ENCODE peak calls at places on chromosomes 11 and 22, in eight cellular contexts. One of them, this sample, is unnamed.
A peak's percentile ranks its signal among the peaks of the same experiment; 100 is the strongest.

GRCh38 chr11:69808708-69809107 is 10.5 kb downstream of the FGF3 start:
- DNase-seq in testis: no peak
- DNase-seq in PC-3: no peak
- DNase-seq in astrocyte of the spinal cord: peak; percentile 23
- DNase-seq in mucosa of descending colon: no peak
- DNase-seq in lower lobe of right lung: no peak
- DNase-seq in CD8-positive, alpha-beta T cell: no peak
- DNase-seq in bronchial epithelial cell: no peak
- DNase-seq in this sample: no peak

GRCh38 chr11:16759857-16760256 is 21.4 kb downstream of the C11orf58 start:
- DNase-seq in testis: no peak
- DNase-seq in PC-3: peak; percentile 40
- DNase-seq in astrocyte of the spinal cord: no peak
- DNase-seq in mucosa of descending colon: no peak
- DNase-seq in lower lobe of right lung: no peak
- DNase-seq in CD8-positive, alpha-beta T cell: no peak
- DNase-seq in bronchial epithelial cell: no peak
- DNase-seq in this sample: no peak

GRCh38 chr11:65165847-65166317 is 4.2 kb upstream of the SPDYC start:
- DNase-seq in testis: no peak
- DNase-seq in PC-3: no peak
- DNase-seq in astrocyte of the spinal cord: no peak
- DNase-seq in mucosa of descending colon: no peak
- DNase-seq in lower lobe of right lung: no peak
- DNase-seq in CD8-positive, alpha-beta T cell: no peak
- DNase-seq in bronchial epithelial cell: no peak
- DNase-seq in this sample: no peak

GRCh38 chr22:48607901-48608650 is 1219.6 kb downstream of the BRD1 start:
- DNase-seq in testis: no peak
- DNase-seq in PC-3: no peak
- DNase-seq in astrocyte of the spinal cord: no peak
- DNase-seq in mucosa of descending colon: no peak
- DNase-seq in lower lobe of right lung: no peak
- DNase-seq in CD8-positive, alpha-beta T cell: no peak
- DNase-seq in bronchial epithelial cell: no peak
- DNase-seq in this sample: no peak

GRCh38 chr11:86047275-86047991 is 21.5 kb downstream of the PICALM start:
- DNase-seq in testis: no peak
- DNase-seq in PC-3: peak; percentile 47
- DNase-seq in astrocyte of the spinal cord: no peak
- DNase-seq in mucosa of descending colon: no peak
- DNase-seq in lower lobe of right lung: no peak
- DNase-seq in CD8-positive, alpha-beta T cell: peak; percentile 30
- DNase-seq in bronchial epithelial cell: peak; percentile 84
- DNase-seq in this sample: no peak

GRCh38 chr11:134120921-134121526 is 52.2 kb downstream of the JAM3 start:
- DNase-seq in testis: peak; percentile 37
- DNase-seq in PC-3: no peak
- DNase-seq in astrocyte of the spinal cord: no peak
- DNase-seq in mucosa of descending colon: no peak
- DNase-seq in lower lobe of right lung: no peak
- DNase-seq in CD8-positive, alpha-beta T cell: no peak
- DNase-seq in bronchial epithelial cell: no peak
- DNase-seq in this sample: no peak

GRCh38 chr11:131511794-131512193 is 141.4 kb downstream of the NTM start:
- DNase-seq in testis: peak; percentile 41
- DNase-seq in PC-3: peak; percentile 67
- DNase-seq in astrocyte of the spinal cord: no peak
- DNase-seq in mucosa of descending colon: no peak
- DNase-seq in lower lobe of right lung: no peak
- DNase-seq in CD8-positive, alpha-beta T cell: no peak
- DNase-seq in bronchial epithelial cell: peak; percentile 29
- DNase-seq in this sample: no peak

GRCh38 chr11:130636672-130637463 is 188.4 kb downstream of the ADAMTS15 start:
- DNase-seq in testis: no peak
- DNase-seq in PC-3: peak; percentile 99
- DNase-seq in astrocyte of the spinal cord: peak; percentile 91
- DNase-seq in mucosa of descending colon: no peak
- DNase-seq in lower lobe of right lung: no peak
- DNase-seq in CD8-positive, alpha-beta T cell: no peak
- DNase-seq in bronchial epithelial cell: peak; percentile 99
- DNase-seq in this sample: no peak

GRCh38 chr11:93728792-93729128 is 12.5 kb downstream of the TAF1D start:
- DNase-seq in testis: no peak
- DNase-seq in PC-3: no peak
- DNase-seq in astrocyte of the spinal cord: no peak
- DNase-seq in mucosa of descending colon: no peak
- DNase-seq in lower lobe of right lung: no peak
- DNase-seq in CD8-positive, alpha-beta T cell: no peak
- DNase-seq in bronchial epithelial cell: no peak
- DNase-seq in this sample: no peak

GRCh38 chr11:117919326-117920275 is 9.6 kb downstream of the TMPRSS13 start:
- DNase-seq in testis: no peak
- DNase-seq in PC-3: peak; percentile 35
- DNase-seq in astrocyte of the spinal cord: no peak
- DNase-seq in mucosa of descending colon: no peak
- DNase-seq in lower lobe of right lung: no peak
- DNase-seq in CD8-positive, alpha-beta T cell: no peak
- DNase-seq in bronchial epithelial cell: peak; percentile 41
- DNase-seq in this sample: no peak

GRCh38 chr11:115206365-115207022 is 297.7 kb downstream of the CADM1 start:
- DNase-seq in testis: no peak
- DNase-seq in PC-3: no peak
- DNase-seq in astrocyte of the spinal cord: no peak
- DNase-seq in mucosa of descending colon: no peak
- DNase-seq in lower lobe of right lung: no peak
- DNase-seq in CD8-positive, alpha-beta T cell: no peak
- DNase-seq in bronchial epithelial cell: no peak
- DNase-seq in this sample: no peak

GRCh38 chr11:123211134-123211879 is 16.3 kb upstream of the CLMP start:
- DNase-seq in testis: no peak
- DNase-seq in PC-3: no peak
- DNase-seq in astrocyte of the spinal cord: no peak
- DNase-seq in mucosa of descending colon: no peak
- DNase-seq in lower lobe of right lung: no peak
- DNase-seq in CD8-positive, alpha-beta T cell: no peak
- DNase-seq in bronchial epithelial cell: no peak
- DNase-seq in this sample: no peak

GRCh38 chr11:125679397-125679796 is 1.2 kb downstream of the ACRV1 start:
- DNase-seq in testis: no peak
- DNase-seq in PC-3: peak; percentile 16
- DNase-seq in astrocyte of the spinal cord: no peak
- DNase-seq in mucosa of descending colon: no peak
- DNase-seq in lower lobe of right lung: no peak
- DNase-seq in CD8-positive, alpha-beta T cell: no peak
- DNase-seq in bronchial epithelial cell: no peak
- DNase-seq in this sample: no peak

GRCh38 chr22:26901228-26901816 is 243.9 kb downstream of the MIAT start:
- DNase-seq in testis: no peak
- DNase-seq in PC-3: no peak
- DNase-seq in astrocyte of the spinal cord: no peak
- DNase-seq in mucosa of descending colon: no peak
- DNase-seq in lower lobe of right lung: no peak
- DNase-seq in CD8-positive, alpha-beta T cell: no peak
- DNase-seq in bronchial epithelial cell: no peak
- DNase-seq in this sample: no peak

GRCh38 chr22:48171294-48171693 is 1408.8 kb downstream of the TBC1D22A start:
- DNase-seq in testis: no peak
- DNase-seq in PC-3: no peak
- DNase-seq in astrocyte of the spinal cord: no peak
- DNase-seq in mucosa of descending colon: no peak
- DNase-seq in lower lobe of right lung: no peak
- DNase-seq in CD8-positive, alpha-beta T cell: no peak
- DNase-seq in bronchial epithelial cell: no peak
- DNase-seq in this sample: no peak

GRCh38 chr11:108732395-108732794 is 67.5 kb downstream of the DDX10 start:
- DNase-seq in testis: no peak
- DNase-seq in PC-3: no peak
- DNase-seq in astrocyte of the spinal cord: no peak
- DNase-seq in mucosa of descending colon: no peak
- DNase-seq in lower lobe of right lung: no peak
- DNase-seq in CD8-positive, alpha-beta T cell: no peak
- DNase-seq in bronchial epithelial cell: no peak
- DNase-seq in this sample: no peak

GRCh38 chr22:27370281-27370680 is 431.3 kb downstream of the MN1 start:
- DNase-seq in testis: no peak
- DNase-seq in PC-3: no peak
- DNase-seq in astrocyte of the spinal cord: no peak
- DNase-seq in mucosa of descending colon: no peak
- DNase-seq in lower lobe of right lung: no peak
- DNase-seq in CD8-positive, alpha-beta T cell: no peak
- DNase-seq in bronchial epithelial cell: peak; percentile 14
- DNase-seq in this sample: no peak

GRCh38 chr11:44589301-44589700 is 23.8 kb downstream of the CD82 start:
- DNase-seq in testis: no peak
- DNase-seq in PC-3: no peak
- DNase-seq in astrocyte of the spinal cord: peak; percentile 70
- DNase-seq in mucosa of descending colon: no peak
- DNase-seq in lower lobe of right lung: no peak
- DNase-seq in CD8-positive, alpha-beta T cell: no peak
- DNase-seq in bronchial epithelial cell: no peak
- DNase-seq in this sample: no peak

GRCh38 chr11:1665313-1665712 is 31.7 kb upstream of the KRTAP5-6 start:
- DNase-seq in testis: no peak
- DNase-seq in PC-3: no peak
- DNase-seq in astrocyte of the spinal cord: no peak
- DNase-seq in mucosa of descending colon: no peak
- DNase-seq in lower lobe of right lung: no peak
- DNase-seq in CD8-positive, alpha-beta T cell: no peak
- DNase-seq in bronchial epithelial cell: no peak
- DNase-seq in this sample: no peak
- H3K4me3 ChIP-seq in testis: no peak overlapping the region
- H3K4me3 ChIP-seq in PC-3: no peak overlapping the region
- H3K4me3 ChIP-seq in astrocyte of the spinal cord: no peak overlapping the region
- H3K4me3 ChIP-seq in mucosa of descending colon: no peak overlapping the region
- H3K4me3 ChIP-seq in lower lobe of right lung: no peak overlapping the region
- H3K4me3 ChIP-seq in CD8-positive, alpha-beta T cell: no peak overlapping the region
- H3K4me3 ChIP-seq in bronchial epithelial cell: no peak overlapping the region
- H3K4me3 ChIP-seq in this sample: no peak overlapping the region

GRCh38 chr11:46347637-46348311 is 511 bp downstream of the DGKZ start:
- DNase-seq in testis: no peak
- DNase-seq in PC-3: no peak
- DNase-seq in astrocyte of the spinal cord: no peak
- DNase-seq in mucosa of descending colon: peak; percentile 77
- DNase-seq in lower lobe of right lung: no peak
- DNase-seq in CD8-positive, alpha-beta T cell: peak; percentile 33
- DNase-seq in bronchial epithelial cell: no peak
- DNase-seq in this sample: no peak

GRCh38 chr11:46346886-46347636 is at the start of gene DGKZ:
- DNase-seq in testis: peak; percentile 86
- DNase-seq in PC-3: peak; percentile 87
- DNase-seq in astrocyte of the spinal cord: peak; percentile 72
- DNase-seq in mucosa of descending colon: peak; percentile 93
- DNase-seq in lower lobe of right lung: peak; percentile 92
- DNase-seq in CD8-positive, alpha-beta T cell: peak; percentile 83
- DNase-seq in bronchial epithelial cell: peak; percentile 60
- DNase-seq in this sample: peak; percentile 89

GRCh38 chr11:46348566-46348981 is 1.3 kb downstream of the DGKZ start:
- DNase-seq in testis: no peak
- DNase-seq in PC-3: no peak
- DNase-seq in astrocyte of the spinal cord: no peak
- DNase-seq in mucosa of descending colon: no peak
- DNase-seq in lower lobe of right lung: no peak
- DNase-seq in CD8-positive, alpha-beta T cell: no peak
- DNase-seq in bronchial epithelial cell: no peak
- DNase-seq in this sample: no peak

GRCh38 chr11:46350695-46351094 is 3.4 kb downstream of the DGKZ start:
- DNase-seq in testis: no peak
- DNase-seq in PC-3: no peak
- DNase-seq in astrocyte of the spinal cord: no peak
- DNase-seq in mucosa of descending colon: no peak
- DNase-seq in lower lobe of right lung: no peak
- DNase-seq in CD8-positive, alpha-beta T cell: no peak
- DNase-seq in bronchial epithelial cell: no peak
- DNase-seq in this sample: no peak

DNA sequence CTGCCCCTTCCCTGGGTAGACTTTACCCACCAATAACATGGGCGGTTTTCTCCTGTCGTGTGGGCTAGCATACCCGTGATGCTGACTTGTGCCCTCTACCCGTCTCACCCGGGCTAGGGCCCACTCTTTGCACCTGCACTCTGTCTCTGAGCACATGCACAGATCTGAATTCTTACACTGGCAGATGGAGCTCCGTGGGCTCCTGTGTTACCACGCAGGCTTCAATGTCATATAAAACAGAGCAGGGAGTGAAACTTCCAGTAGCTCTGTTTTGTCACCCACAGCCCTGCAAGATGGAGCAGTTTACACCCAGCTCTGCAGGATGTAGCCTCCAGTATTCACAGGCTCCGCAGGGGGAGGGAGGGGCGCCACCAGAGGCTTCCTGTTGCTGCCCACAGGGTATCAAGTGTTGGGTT is 1.7 kb downstream of the DGKZ start:
- DNase-seq in testis: no peak
- DNase-seq in PC-3: no peak
- DNase-seq in astrocyte of the spinal cord: no peak
- DNase-seq in mucosa of descending colon: peak; percentile 81
- DNase-seq in lower lobe of right lung: no peak
- DNase-seq in CD8-positive, alpha-beta T cell: peak; percentile 76
- DNase-seq in bronchial epithelial cell: no peak
- DNase-seq in this sample: no peak
- H3K4me3 ChIP-seq in testis: no peak overlapping the region
- H3K4me3 ChIP-seq in PC-3: peak overlapping the region; percentile 81
- H3K4me3 ChIP-seq in astrocyte of the spinal cord: no peak overlapping the region
- H3K4me3 ChIP-seq in mucosa of descending colon: no peak overlapping the region
- H3K4me3 ChIP-seq in lower lobe of right lung: peak overlapping the region; percentile 75
- H3K4me3 ChIP-seq in CD8-positive, alpha-beta T cell: peak overlapping the region; percentile 72
- H3K4me3 ChIP-seq in bronchial epithelial cell: no peak overlapping the region
- H3K4me3 ChIP-seq in this sample: peak overlapping the region; percentile 67

DNA sequence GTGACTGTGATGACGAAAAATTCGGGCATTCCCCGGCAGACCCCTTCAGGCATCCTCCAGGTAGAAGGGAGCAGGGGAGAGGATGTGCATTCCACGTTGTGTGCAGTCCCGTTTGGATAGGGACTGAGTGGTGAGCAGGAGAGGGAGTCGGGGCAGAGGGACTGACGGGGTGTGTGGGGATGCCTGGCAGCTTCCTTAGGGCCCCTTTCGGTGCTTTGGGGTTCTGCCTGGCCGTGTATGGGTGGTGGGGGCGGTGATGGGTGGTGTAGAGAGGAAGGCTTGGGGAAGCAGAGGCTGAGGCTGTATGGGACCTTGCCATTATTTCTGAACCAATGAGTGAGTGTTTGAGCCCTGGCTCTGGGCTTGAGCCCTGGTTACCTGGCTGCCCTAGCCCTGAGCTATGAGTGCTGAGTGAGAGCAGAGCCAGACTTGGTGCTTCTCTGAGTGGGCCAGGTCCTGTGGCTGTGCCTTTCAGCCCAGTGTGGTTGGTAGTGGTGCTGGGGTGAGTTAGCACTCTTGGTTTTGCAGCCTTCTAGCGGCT is 914 bp downstream of the INPPL1 start:
- DNase-seq in testis: peak; percentile 16
- DNase-seq in PC-3: peak; percentile 31
- DNase-seq in astrocyte of the spinal cord: no peak
- DNase-seq in mucosa of descending colon: no peak
- DNase-seq in lower lobe of right lung: peak; percentile 43
- DNase-seq in CD8-positive, alpha-beta T cell: peak; percentile 33
- DNase-seq in bronchial epithelial cell: no peak
- DNase-seq in this sample: no peak
- H3K4me3 ChIP-seq in testis: peak overlapping the region; percentile 88
- H3K4me3 ChIP-seq in PC-3: peak overlapping the region; percentile 97
- H3K4me3 ChIP-seq in astrocyte of the spinal cord: peak overlapping the region; percentile 73
- H3K4me3 ChIP-seq in mucosa of descending colon: no peak overlapping the region
- H3K4me3 ChIP-seq in lower lobe of right lung: peak overlapping the region; percentile 81
- H3K4me3 ChIP-seq in CD8-positive, alpha-beta T cell: peak overlapping the region; percentile 78
- H3K4me3 ChIP-seq in bronchial epithelial cell: peak overlapping the region; percentile 66
- H3K4me3 ChIP-seq in this sample: peak overlapping the region; percentile 67

GRCh38 chr11:114147389-114148382 is 88.2 kb downstream of the ZBTB16 start:
- DNase-seq in testis: no peak
- DNase-seq in PC-3: no peak
- DNase-seq in astrocyte of the spinal cord: no peak
- DNase-seq in mucosa of descending colon: no peak
- DNase-seq in lower lobe of right lung: no peak
- DNase-seq in CD8-positive, alpha-beta T cell: no peak
- DNase-seq in bronchial epithelial cell: no peak
- DNase-seq in this sample: no peak
- H3K4me3 ChIP-seq in testis: no peak overlapping the region
- H3K4me3 ChIP-seq in PC-3: no peak overlapping the region
- H3K4me3 ChIP-seq in astrocyte of the spinal cord: no peak overlapping the region
- H3K4me3 ChIP-seq in mucosa of descending colon: no peak overlapping the region
- H3K4me3 ChIP-seq in lower lobe of right lung: no peak overlapping the region
- H3K4me3 ChIP-seq in CD8-positive, alpha-beta T cell: no peak overlapping the region
- H3K4me3 ChIP-seq in bronchial epithelial cell: no peak overlapping the region
- H3K4me3 ChIP-seq in this sample: no peak overlapping the region